ENCODE peak calls at places on chromosomes 16 and 17, in five cellular contexts. P, O, Y, Z and I are unnamed samples.
A peak's percentile ranks its signal among the peaks of the same experiment; 100 is the strongest.

GRCh38 chr16:12157510-12158093 is 181.1 kb downstream of the SNX29 start:
- DNase-seq in P (no peak), O (peak; percentile 42), Y (no peak), Z (no peak), I (no peak)

GRCh38 chr16:81601008-81601428 is 156.4 kb downstream of the CMIP start:
- DNase-seq in P (no peak), O (peak; percentile 70), Y (no peak), Z (peak; percentile 46), I (no peak)

GRCh38 chr17:68020451-68020779 is 15.1 kb upstream of the KPNA2 start:
- DNase-seq in P (peak; percentile 23), O (peak; percentile 33), Y (no peak), Z (no peak), I (no peak)

GRCh38 chr17:50127661-50128361 is 2.1 kb downstream of the SAMD14 start:
- DNase-seq in P (no peak), O (no peak), Y (no peak), Z (no peak), I (no peak)

GRCh38 chr17:68954146-68954971 is 833 bp downstream of the ABCA8 start:
- DNase-seq in P (no peak), O (no peak), Y (no peak), Z (peak; percentile 35), I (no peak)

GRCh38 chr17:31609331-31609730 is 217.9 kb downstream of the RAB11FIP4 start:
- DNase-seq in P (no peak), O (no peak), Y (no peak), Z (no peak), I (no peak)

GRCh38 chr16:50478021-50478772 is 70.0 kb upstream of the NKD1 start:
- DNase-seq in P (no peak), O (no peak), Y (no peak), Z (no peak), I (no peak)

GRCh38 chr16:14502932-14503741 is 126.9 kb downstream of the PARN start:
- DNase-seq in P (no peak), O (no peak), Y (no peak), Z (no peak), I (no peak)

GRCh38 chr17:44599298-44600175 is 42.3 kb downstream of the FZD2 start:
- DNase-seq in P (no peak), O (peak; percentile 81), Y (peak; percentile 18), Z (peak; percentile 2), I (peak; percentile 19)

GRCh38 chr16:65548470-65548869 is 426.6 kb upstream of the CDH11 start:
- DNase-seq in P (no peak), O (no peak), Y (no peak), Z (no peak), I (no peak)

GRCh38 chr17:28552201-28552999 is at the start of gene UNC119:
- DNase-seq in P (peak; percentile 86), O (peak; percentile 91), Y (no peak), Z (peak; percentile 54), I (peak; percentile 90)

GRCh38 chr17:40548491-40548981 is 16.7 kb downstream of the CCR7 start:
- DNase-seq in P (no peak), O (no peak), Y (no peak), Z (no peak), I (no peak)

GRCh38 chr17:58823051-58823525 is 67.4 kb downstream of the PPM1E start:
- DNase-seq in P (no peak), O (no peak), Y (no peak), Z (no peak), I (no peak)

GRCh38 chr17:49602783-49603182 is 27.1 kb downstream of the NXPH3 start:
- DNase-seq in P (no peak), O (no peak), Y (no peak), Z (no peak), I (no peak)